ENCODE peak calls at places on chromosomes 13 and 19, in five cellular contexts. S, N, T, K and I are unnamed samples.

GRCh38 chr13:24127116-24127631 is 33.3 kb upstream of the SPATA13 start:
- ATAC-seq in T (no peak), N (peak), S (peak), K (no peak), I (peak)

GRCh38 chr19:34189199-34189916 is 17.1 kb downstream of the LSM14A start:
- ATAC-seq in S (no peak), N (no peak), K (no peak), T (no peak), I (no peak)

GRCh38 chr13:105497597-105497996 is 1037.9 kb downstream of the EFNB2 start:
- ATAC-seq in N (no peak), K (no peak), S (no peak), T (no peak), I (no peak)

GRCh38 chr19:3725121-3725520 is 16.9 kb downstream of the TJP3 start:
- ATAC-seq in T (no peak), N (no peak), K (no peak), S (no peak), I (no peak)

GRCh38 chr13:42101821-42102580 is 53.6 kb downstream of the DGKH start:
- ATAC-seq in T (no peak), N (no peak), K (no peak), S (no peak), I (no peak)

GRCh38 chr19:1665565-1666047 is 13.2 kb upstream of the TCF3 start:
- ATAC-seq in N (no peak), K (peak), S (no peak), T (no peak), I (no peak)

GRCh38 chr13:100454876-100455275 is 133.7 kb downstream of the GGACT start:
- ATAC-seq in T (no peak), K (no peak), N (no peak), S (no peak), I (no peak)

GRCh38 chr19:42442833-42443232 is at the start of gene CXCL17:
- ATAC-seq in N (no peak), S (no peak), K (no peak), T (no peak), I (no peak)

GRCh38 chr19:1407662-1408299 is 395 bp downstream of the DAZAP1 start:
- ATAC-seq in N (peak), K (no peak), S (peak), T (peak), I (peak)

GRCh38 chr19:52007436-52007804 is 591 bp downstream of the ZNF615 start:
- ATAC-seq in S (peak), N (no peak), K (peak), T (peak), I (peak)

GRCh38 chr13:32955881-32956594 is 60.2 kb upstream of the KL start:
- ATAC-seq in T (no peak), S (no peak), K (no peak), N (no peak), I (no peak)

GRCh38 chr13:79671420-79671819 is 190.5 kb downstream of the NDFIP2 start:
- ATAC-seq in K (no peak), T (no peak), S (no peak), N (no peak), I (no peak)

GRCh38 chr19:2458054-2458453 is 1.3 kb upstream of the LMNB2 start:
- ATAC-seq in S (no peak), N (no peak), T (no peak), K (no peak), I (no peak)

GRCh38 chr19:49809155-49809986 is 3.7 kb downstream of the FUZ start:
- ATAC-seq in N (peak), K (peak), T (peak), S (peak), I (peak)

GRCh38 chr13:79830945-79831344 is 350.0 kb downstream of the NDFIP2 start:
- ATAC-seq in S (no peak), T (no peak), N (no peak), K (no peak), I (no peak)

GRCh38 chr19:42255766-42256750 is 1.1 kb upstream of the ERF start:
- ATAC-seq in T (no peak), N (no peak), S (no peak), K (peak), I (no peak)

GRCh38 chr13:33263484-33263883 is 22.1 kb downstream of the STARD13 start:
- ATAC-seq in N (no peak), K (no peak), T (no peak), S (no peak), I (no peak)

GRCh38 chr13:45715351-45715750 is 13.2 kb downstream of the CBY2 start:
- ATAC-seq in S (no peak), T (no peak), N (no peak), K (no peak), I (no peak)

GRCh38 chr13:54092686-54093085 is 1064.1 kb downstream of the OLFM4 start:
- ATAC-seq in S (no peak), T (no peak), N (no peak), K (no peak), I (no peak)

GRCh38 chr19:53004242-53004641 is 9.5 kb upstream of the ERVV-1 start:
- ATAC-seq in K (no peak), S (no peak), N (no peak), T (no peak), I (no peak)

GRCh38 chr19:55460670-55461258 is 678 bp downstream of the ISOC2 start:
- ATAC-seq in T (no peak), N (no peak), S (no peak), K (peak), I (no peak)

GRCh38 chr13:95221991-95222732 is 79.1 kb downstream of the ABCC4 start:
- ATAC-seq in N (no peak), T (no peak), S (no peak), K (no peak), I (no peak)

GRCh38 chr13:44416297-44416696 is 42.7 kb downstream of the SERP2 start:
- ATAC-seq in N (no peak), S (no peak), T (no peak), K (peak), I (no peak)

GRCh38 chr13:23754506-23754905 is 134.7 kb downstream of the MIPEP start:
- ATAC-seq in T (no peak), N (no peak), S (peak), K (no peak), I (peak)

GRCh38 chr19:43699506-43700367 is 16.1 kb upstream of the IRGC start:
- ATAC-seq in N (no peak), K (peak), T (no peak), S (no peak), I (no peak)

GRCh38 chr13:107202371-107203023 is 634.6 kb upstream of the ARGLU1 start:
- ATAC-seq in T (no peak), S (no peak), N (no peak), K (no peak), I (no peak)

GRCh38 chr19:18366027-18366435 is 19.9 kb upstream of the GDF15 start:
- ATAC-seq in N (no peak), K (no peak), T (no peak), S (no peak), I (no peak)